ENCODE peak calls at places on chromosomes 4 and X, in ten cellular contexts. One of them, this sample, is unnamed.

GRCh38 chrX:11953615-11954014 is 184.7 kb upstream of the FRMPD4 start:
- DNase-seq in left lung: no peak
- DNase-seq in GM12865: no peak
- DNase-seq in DND-41: no peak
- DNase-seq in HFFc6: peak; percentile 77
- DNase-seq in fibroblast of the aortic adventitia: peak; percentile 33
- DNase-seq in mesothelial cell of epicardium: no peak
- DNase-seq in neural progenitor cell: peak; percentile 42
- DNase-seq in K562: no peak
- DNase-seq in Peyer's patch: no peak
- DNase-seq in this sample: no peak

GRCh38 chr4:121307441-121308327 is 73.1 kb downstream of the QRFPR start:
- DNase-seq in left lung: no peak
- DNase-seq in GM12865: peak; percentile 81
- DNase-seq in DND-41: peak; percentile 31
- DNase-seq in HFFc6: peak; percentile 43
- DNase-seq in fibroblast of the aortic adventitia: peak; percentile 59
- DNase-seq in mesothelial cell of epicardium: no peak
- DNase-seq in neural progenitor cell: peak; percentile 80
- DNase-seq in K562: peak; percentile 35
- DNase-seq in Peyer's patch: no peak
- DNase-seq in this sample: peak; percentile 24

GRCh38 chr4:147927377-147928137 is 195.7 kb downstream of the ARHGAP10 start:
- DNase-seq in left lung: no peak
- DNase-seq in GM12865: no peak
- DNase-seq in DND-41: no peak
- DNase-seq in HFFc6: peak; percentile 60
- DNase-seq in fibroblast of the aortic adventitia: no peak
- DNase-seq in mesothelial cell of epicardium: no peak
- DNase-seq in neural progenitor cell: no peak
- DNase-seq in K562: no peak
- DNase-seq in Peyer's patch: no peak
- DNase-seq in this sample: no peak

GRCh38 chrX:16970977-16971376 is 24.5 kb downstream of the REPS2 start:
- DNase-seq in left lung: no peak
- DNase-seq in GM12865: no peak
- DNase-seq in DND-41: no peak
- DNase-seq in HFFc6: no peak
- DNase-seq in fibroblast of the aortic adventitia: peak; percentile 39
- DNase-seq in mesothelial cell of epicardium: no peak
- DNase-seq in neural progenitor cell: no peak
- DNase-seq in K562: no peak
- DNase-seq in Peyer's patch: no peak
- DNase-seq in this sample: no peak

GRCh38 chr4:110959041-110959643 is 336.3 kb upstream of the PITX2 start:
- DNase-seq in left lung: no peak
- DNase-seq in GM12865: no peak
- DNase-seq in DND-41: no peak
- DNase-seq in HFFc6: peak; percentile 23
- DNase-seq in fibroblast of the aortic adventitia: peak; percentile 58
- DNase-seq in mesothelial cell of epicardium: no peak
- DNase-seq in neural progenitor cell: no peak
- DNase-seq in K562: no peak
- DNase-seq in Peyer's patch: no peak
- DNase-seq in this sample: no peak

GRCh38 chrX:43961699-43962098 is 11.5 kb downstream of the NDP start:
- DNase-seq in left lung: no peak
- DNase-seq in GM12865: no peak
- DNase-seq in DND-41: no peak
- DNase-seq in HFFc6: no peak
- DNase-seq in fibroblast of the aortic adventitia: no peak
- DNase-seq in mesothelial cell of epicardium: no peak
- DNase-seq in neural progenitor cell: no peak
- DNase-seq in K562: peak; percentile 15
- DNase-seq in Peyer's patch: no peak
- DNase-seq in this sample: no peak

GRCh38 chr4:10442976-10443375 is 14.2 kb downstream of the ZNF518B start:
- DNase-seq in left lung: no peak
- DNase-seq in GM12865: no peak
- DNase-seq in DND-41: no peak
- DNase-seq in HFFc6: peak; percentile 31
- DNase-seq in fibroblast of the aortic adventitia: no peak
- DNase-seq in mesothelial cell of epicardium: no peak
- DNase-seq in neural progenitor cell: no peak
- DNase-seq in K562: no peak
- DNase-seq in Peyer's patch: no peak
- DNase-seq in this sample: no peak

GRCh38 chrX:24341795-24342194 is 18.6 kb upstream of the SUPT20HL1 start:
- DNase-seq in left lung: no peak
- DNase-seq in GM12865: no peak
- DNase-seq in DND-41: no peak
- DNase-seq in HFFc6: peak; percentile 92
- DNase-seq in fibroblast of the aortic adventitia: peak; percentile 62
- DNase-seq in mesothelial cell of epicardium: no peak
- DNase-seq in neural progenitor cell: no peak
- DNase-seq in K562: no peak
- DNase-seq in Peyer's patch: no peak
- DNase-seq in this sample: no peak

GRCh38 chr4:144831971-144832370 is 186.0 kb downstream of the HHIP start:
- DNase-seq in left lung: no peak
- DNase-seq in GM12865: peak; percentile 9
- DNase-seq in DND-41: no peak
- DNase-seq in HFFc6: no peak
- DNase-seq in fibroblast of the aortic adventitia: no peak
- DNase-seq in mesothelial cell of epicardium: no peak
- DNase-seq in neural progenitor cell: no peak
- DNase-seq in K562: no peak
- DNase-seq in Peyer's patch: no peak
- DNase-seq in this sample: no peak

GRCh38 chr4:167136270-167136669 is 98.0 kb downstream of the SPOCK3 start:
- DNase-seq in left lung: no peak
- DNase-seq in GM12865: peak; percentile 3
- DNase-seq in DND-41: no peak
- DNase-seq in HFFc6: no peak
- DNase-seq in fibroblast of the aortic adventitia: no peak
- DNase-seq in mesothelial cell of epicardium: no peak
- DNase-seq in neural progenitor cell: no peak
- DNase-seq in K562: no peak
- DNase-seq in Peyer's patch: no peak
- DNase-seq in this sample: no peak

GRCh38 chr4:28686618-28687017 is 1826.0 kb downstream of the STIM2 start:
- DNase-seq in left lung: no peak
- DNase-seq in GM12865: peak; percentile 9
- DNase-seq in DND-41: no peak
- DNase-seq in HFFc6: peak; percentile 43
- DNase-seq in fibroblast of the aortic adventitia: peak; percentile 30
- DNase-seq in mesothelial cell of epicardium: no peak
- DNase-seq in neural progenitor cell: peak; percentile 63
- DNase-seq in K562: peak; percentile 10
- DNase-seq in Peyer's patch: no peak
- DNase-seq in this sample: no peak

GRCh38 chr4:33512397-33512796 is 2731.9 kb downstream of the ARAP2 start:
- DNase-seq in left lung: no peak
- DNase-seq in GM12865: peak; percentile 0
- DNase-seq in DND-41: no peak
- DNase-seq in HFFc6: no peak
- DNase-seq in fibroblast of the aortic adventitia: no peak
- DNase-seq in mesothelial cell of epicardium: no peak
- DNase-seq in neural progenitor cell: no peak
- DNase-seq in K562: no peak
- DNase-seq in Peyer's patch: no peak
- DNase-seq in this sample: no peak

GRCh38 chr4:10640535-10641159 is 43.9 kb downstream of the CLNK start:
- DNase-seq in left lung: peak; percentile 39
- DNase-seq in GM12865: peak; percentile 11
- DNase-seq in DND-41: peak; percentile 53
- DNase-seq in HFFc6: no peak
- DNase-seq in fibroblast of the aortic adventitia: peak; percentile 39
- DNase-seq in mesothelial cell of epicardium: no peak
- DNase-seq in neural progenitor cell: no peak
- DNase-seq in K562: no peak
- DNase-seq in Peyer's patch: no peak
- DNase-seq in this sample: no peak

GRCh38 chr4:48126621-48127020 is 7.4 kb downstream of the TXK start:
- DNase-seq in left lung: no peak
- DNase-seq in GM12865: no peak
- DNase-seq in DND-41: no peak
- DNase-seq in HFFc6: no peak
- DNase-seq in fibroblast of the aortic adventitia: no peak
- DNase-seq in mesothelial cell of epicardium: no peak
- DNase-seq in neural progenitor cell: no peak
- DNase-seq in K562: peak; percentile 49
- DNase-seq in Peyer's patch: no peak
- DNase-seq in this sample: no peak

GRCh38 chr4:48129307-48130014 is 4.6 kb downstream of the TXK start:
- DNase-seq in left lung: no peak
- DNase-seq in GM12865: no peak
- DNase-seq in DND-41: no peak
- DNase-seq in HFFc6: no peak
- DNase-seq in fibroblast of the aortic adventitia: peak; percentile 7
- DNase-seq in mesothelial cell of epicardium: no peak
- DNase-seq in neural progenitor cell: no peak
- DNase-seq in K562: no peak
- DNase-seq in Peyer's patch: peak; percentile 62
- DNase-seq in this sample: peak; percentile 51

GRCh38 chr4:48127231-48127881 is 6.7 kb downstream of the TXK start:
- DNase-seq in left lung: no peak
- DNase-seq in GM12865: no peak
- DNase-seq in DND-41: no peak
- DNase-seq in HFFc6: no peak
- DNase-seq in fibroblast of the aortic adventitia: peak; percentile 9
- DNase-seq in mesothelial cell of epicardium: no peak
- DNase-seq in neural progenitor cell: peak; percentile 29
- DNase-seq in K562: no peak
- DNase-seq in Peyer's patch: no peak
- DNase-seq in this sample: no peak

GRCh38 chr4:48130100-48130499 is 4.0 kb downstream of the TXK start:
- DNase-seq in left lung: no peak
- DNase-seq in GM12865: no peak
- DNase-seq in DND-41: no peak
- DNase-seq in HFFc6: no peak
- DNase-seq in fibroblast of the aortic adventitia: peak; percentile 10
- DNase-seq in mesothelial cell of epicardium: no peak
- DNase-seq in neural progenitor cell: no peak
- DNase-seq in K562: no peak
- DNase-seq in Peyer's patch: no peak
- DNase-seq in this sample: no peak

GRCh38 chr4:48127882-48128394 is 6.1 kb downstream of the TXK start:
- DNase-seq in left lung: peak; percentile 60
- DNase-seq in GM12865: peak; percentile 88
- DNase-seq in DND-41: peak; percentile 18
- DNase-seq in HFFc6: peak; percentile 98
- DNase-seq in fibroblast of the aortic adventitia: peak; percentile 97
- DNase-seq in mesothelial cell of epicardium: no peak
- DNase-seq in neural progenitor cell: peak; percentile 89
- DNase-seq in K562: peak; percentile 30
- DNase-seq in Peyer's patch: peak; percentile 84
- DNase-seq in this sample: peak; percentile 55
- TF ChIP-seq CTCF in left lung: peak; percentile 36
- TF ChIP-seq CTCF in GM12865: peak; percentile 57
- TF ChIP-seq CTCF in DND-41: peak; percentile 47
- TF ChIP-seq CTCF in HFFc6: peak; percentile 76
- TF ChIP-seq CTCF in fibroblast of the aortic adventitia: peak; percentile 65
- TF ChIP-seq CTCF in mesothelial cell of epicardium: peak; percentile 23
- TF ChIP-seq CTCF in neural progenitor cell: peak; percentile 80
- TF ChIP-seq CTCF in K562: peak; percentile 81
- TF ChIP-seq CTCF in Peyer's patch: peak; percentile 29
- TF ChIP-seq CTCF in this sample: peak; percentile 48

GRCh38 chrX:112997991-112998390 is 157.4 kb upstream of the AMOT start:
- DNase-seq in left lung: no peak
- DNase-seq in GM12865: no peak
- DNase-seq in DND-41: no peak
- DNase-seq in HFFc6: no peak
- DNase-seq in fibroblast of the aortic adventitia: no peak
- DNase-seq in mesothelial cell of epicardium: no peak
- DNase-seq in neural progenitor cell: peak; percentile 11
- DNase-seq in K562: no peak
- DNase-seq in Peyer's patch: no peak
- DNase-seq in this sample: no peak

GRCh38 chrX:113001836-113002235 is 161.2 kb upstream of the AMOT start:
- DNase-seq in left lung: no peak
- DNase-seq in GM12865: no peak
- DNase-seq in DND-41: no peak
- DNase-seq in HFFc6: no peak
- DNase-seq in fibroblast of the aortic adventitia: no peak
- DNase-seq in mesothelial cell of epicardium: no peak
- DNase-seq in neural progenitor cell: peak; percentile 13
- DNase-seq in K562: no peak
- DNase-seq in Peyer's patch: no peak
- DNase-seq in this sample: no peak
- TF ChIP-seq CTCF in left lung: no peak
- TF ChIP-seq CTCF in GM12865: no peak
- TF ChIP-seq CTCF in DND-41: no peak
- TF ChIP-seq CTCF in HFFc6: no peak
- TF ChIP-seq CTCF in fibroblast of the aortic adventitia: no peak
- TF ChIP-seq CTCF in mesothelial cell of epicardium: no peak
- TF ChIP-seq CTCF in neural progenitor cell: peak; percentile 42
- TF ChIP-seq CTCF in K562: no peak
- TF ChIP-seq CTCF in Peyer's patch: no peak
- TF ChIP-seq CTCF in this sample: no peak

DNA sequence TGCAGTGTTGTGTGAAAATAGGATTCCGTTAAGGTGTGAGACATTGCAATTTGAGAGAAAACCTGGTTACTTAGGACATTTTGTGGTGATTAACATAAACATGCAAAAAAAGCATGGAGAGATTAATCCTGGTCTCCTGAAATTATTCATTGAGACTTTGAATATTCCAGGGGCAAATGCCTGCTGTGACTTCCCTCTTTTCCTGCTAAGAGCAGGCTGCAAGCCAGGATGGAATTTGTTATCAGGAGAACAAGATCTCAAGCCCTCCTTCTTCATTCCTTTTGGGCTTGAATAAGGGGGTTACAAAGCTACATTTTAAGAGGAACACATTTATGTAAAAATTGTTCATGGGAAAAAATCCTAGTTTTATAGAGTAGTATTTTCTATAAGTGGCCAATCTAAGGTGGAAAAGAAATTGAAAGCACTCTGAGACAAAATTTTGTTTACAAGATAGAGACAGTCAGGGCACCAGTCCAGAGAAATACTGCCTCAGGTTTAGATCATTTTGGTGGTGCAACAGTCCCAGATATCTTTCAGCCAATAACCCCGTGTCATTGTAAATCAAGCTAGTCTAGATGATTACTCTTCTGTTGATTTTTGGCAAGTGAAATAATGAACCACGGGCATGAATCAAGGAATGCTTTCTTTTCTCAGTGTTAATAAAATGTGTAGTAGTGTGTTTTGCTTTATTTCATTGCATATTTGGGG is 1528.3 kb upstream of the AGA start:
- DNase-seq in left lung: no peak
- DNase-seq in GM12865: no peak
- DNase-seq in DND-41: no peak
- DNase-seq in HFFc6: no peak
- DNase-seq in fibroblast of the aortic adventitia: no peak
- DNase-seq in mesothelial cell of epicardium: no peak
- DNase-seq in neural progenitor cell: no peak
- DNase-seq in K562: no peak
- DNase-seq in Peyer's patch: no peak
- DNase-seq in this sample: no peak
- TF ChIP-seq CTCF in left lung: no peak
- TF ChIP-seq CTCF in GM12865: no peak
- TF ChIP-seq CTCF in DND-41: no peak
- TF ChIP-seq CTCF in HFFc6: no peak
- TF ChIP-seq CTCF in fibroblast of the aortic adventitia: no peak
- TF ChIP-seq CTCF in mesothelial cell of epicardium: no peak
- TF ChIP-seq CTCF in neural progenitor cell: no peak
- TF ChIP-seq CTCF in K562: no peak
- TF ChIP-seq CTCF in Peyer's patch: no peak
- TF ChIP-seq CTCF in this sample: no peak

GRCh38 chr4:135319685-135320084 is 1118.1 kb upstream of the PABPC4L start:
- DNase-seq in left lung: no peak
- DNase-seq in GM12865: no peak
- DNase-seq in DND-41: no peak
- DNase-seq in HFFc6: no peak
- DNase-seq in fibroblast of the aortic adventitia: no peak
- DNase-seq in mesothelial cell of epicardium: no peak
- DNase-seq in neural progenitor cell: peak; percentile 13
- DNase-seq in K562: no peak
- DNase-seq in Peyer's patch: no peak
- DNase-seq in this sample: no peak
- TF ChIP-seq CTCF in left lung: no peak
- TF ChIP-seq CTCF in GM12865: no peak
- TF ChIP-seq CTCF in DND-41: peak; percentile 18
- TF ChIP-seq CTCF in HFFc6: no peak
- TF ChIP-seq CTCF in fibroblast of the aortic adventitia: no peak
- TF ChIP-seq CTCF in mesothelial cell of epicardium: no peak
- TF ChIP-seq CTCF in neural progenitor cell: peak; percentile 39
- TF ChIP-seq CTCF in K562: no peak
- TF ChIP-seq CTCF in Peyer's patch: no peak
- TF ChIP-seq CTCF in this sample: no peak

This sample was measured in natural killer cell.